ENCODE peak calls at places on chromosomes 16 and 17, in five cellular contexts. One of them, this sample, is unnamed.
A peak's percentile ranks its signal among the peaks of the same experiment; 100 is the strongest.

GRCh38 chr16:86508028-86508946 is 2.0 kb upstream of the FOXF1 start:
- DNase-seq in PC-3: no peak
- DNase-seq in NCI-H146: no peak
- DNase-seq in HCT116: no peak
- DNase-seq in stimulated activated CD4-positive, alpha-beta T cell treated with anti-CD3 and anti-CD28 coated beads, Interleukin-15, amount 100 ng/mL, for 24 hours: no peak
- DNase-seq in this sample: no peak

GRCh38 chr16:15993128-15993527 is 43.7 kb downstream of the ABCC1 start:
- DNase-seq in PC-3: no peak
- DNase-seq in NCI-H146: no peak
- DNase-seq in stimulated activated CD4-positive, alpha-beta T cell treated with anti-CD3 and anti-CD28 coated beads, Interleukin-15, amount 100 ng/mL, for 24 hours: no peak
- DNase-seq in HCT116: no peak
- DNase-seq in this sample: no peak

GRCh38 chr16:57829969-57830360 is 27.7 kb upstream of the KIFC3 start:
- DNase-seq in stimulated activated CD4-positive, alpha-beta T cell treated with anti-CD3 and anti-CD28 coated beads, Interleukin-15, amount 100 ng/mL, for 24 hours: no peak
- DNase-seq in NCI-H146: no peak
- DNase-seq in PC-3: no peak
- DNase-seq in HCT116: no peak
- DNase-seq in this sample: no peak

GRCh38 chr17:50053654-50053960 is 2.3 kb upstream of the ITGA3 start:
- DNase-seq in HCT116: no peak
- DNase-seq in PC-3: no peak
- DNase-seq in stimulated activated CD4-positive, alpha-beta T cell treated with anti-CD3 and anti-CD28 coated beads, Interleukin-15, amount 100 ng/mL, for 24 hours: no peak
- DNase-seq in NCI-H146: no peak
- DNase-seq in this sample: no peak

GRCh38 chr17:55601874-55602364 is 90.7 kb upstream of the SMIM36 start:
- DNase-seq in NCI-H146: no peak
- DNase-seq in stimulated activated CD4-positive, alpha-beta T cell treated with anti-CD3 and anti-CD28 coated beads, Interleukin-15, amount 100 ng/mL, for 24 hours: peak; percentile 17
- DNase-seq in HCT116: peak; percentile 41
- DNase-seq in PC-3: peak; percentile 77
- DNase-seq in this sample: no peak

GRCh38 chr16:85301171-85301690 is 189.0 kb upstream of the CIBAR2 start:
- DNase-seq in PC-3: no peak
- DNase-seq in stimulated activated CD4-positive, alpha-beta T cell treated with anti-CD3 and anti-CD28 coated beads, Interleukin-15, amount 100 ng/mL, for 24 hours: no peak
- DNase-seq in NCI-H146: no peak
- DNase-seq in HCT116: no peak
- DNase-seq in this sample: no peak

GRCh38 chr17:40566027-40566426 is 755 bp upstream of the CCR7 start:
- DNase-seq in stimulated activated CD4-positive, alpha-beta T cell treated with anti-CD3 and anti-CD28 coated beads, Interleukin-15, amount 100 ng/mL, for 24 hours: no peak
- DNase-seq in HCT116: no peak
- DNase-seq in NCI-H146: no peak
- DNase-seq in PC-3: no peak
- DNase-seq in this sample: no peak

GRCh38 chr17:70172921-70173320 is 3.6 kb downstream of the KCNJ2 start:
- DNase-seq in HCT116: no peak
- DNase-seq in PC-3: peak; percentile 25
- DNase-seq in NCI-H146: no peak
- DNase-seq in stimulated activated CD4-positive, alpha-beta T cell treated with anti-CD3 and anti-CD28 coated beads, Interleukin-15, amount 100 ng/mL, for 24 hours: no peak
- DNase-seq in this sample: no peak

GRCh38 chr16:70252355-70252988 is 732 bp upstream of the EXOSC6 start:
- DNase-seq in stimulated activated CD4-positive, alpha-beta T cell treated with anti-CD3 and anti-CD28 coated beads, Interleukin-15, amount 100 ng/mL, for 24 hours: peak; percentile 39
- DNase-seq in HCT116: no peak
- DNase-seq in NCI-H146: no peak
- DNase-seq in PC-3: no peak
- DNase-seq in this sample: peak; percentile 62

GRCh38 chr17:64015447-64015846 is 5.0 kb downstream of the ICAM2 start:
- DNase-seq in HCT116: no peak
- DNase-seq in NCI-H146: no peak
- DNase-seq in PC-3: no peak
- DNase-seq in stimulated activated CD4-positive, alpha-beta T cell treated with anti-CD3 and anti-CD28 coated beads, Interleukin-15, amount 100 ng/mL, for 24 hours: no peak
- DNase-seq in this sample: no peak

GRCh38 chr16:1095450-1096163 is 437 bp downstream of the C1QTNF8 start:
- DNase-seq in HCT116: no peak
- DNase-seq in stimulated activated CD4-positive, alpha-beta T cell treated with anti-CD3 and anti-CD28 coated beads, Interleukin-15, amount 100 ng/mL, for 24 hours: no peak
- DNase-seq in PC-3: no peak
- DNase-seq in NCI-H146: no peak
- DNase-seq in this sample: no peak

GRCh38 chr17:21001111-21001812 is 41.5 kb downstream of the USP22 start:
- DNase-seq in HCT116: no peak
- DNase-seq in PC-3: no peak
- DNase-seq in NCI-H146: no peak
- DNase-seq in stimulated activated CD4-positive, alpha-beta T cell treated with anti-CD3 and anti-CD28 coated beads, Interleukin-15, amount 100 ng/mL, for 24 hours: no peak
- DNase-seq in this sample: no peak

GRCh38 chr17:42118545-42118944 is 2.6 kb downstream of the KAT2A start:
- DNase-seq in stimulated activated CD4-positive, alpha-beta T cell treated with anti-CD3 and anti-CD28 coated beads, Interleukin-15, amount 100 ng/mL, for 24 hours: peak; percentile 60
- DNase-seq in HCT116: peak; percentile 13
- DNase-seq in PC-3: no peak
- DNase-seq in NCI-H146: peak; percentile 19
- DNase-seq in this sample: no peak

GRCh38 chr17:58189436-58190146 is 2.9 kb upstream of the EPX start:
- DNase-seq in HCT116: peak; percentile 47
- DNase-seq in PC-3: peak; percentile 98
- DNase-seq in NCI-H146: no peak
- DNase-seq in stimulated activated CD4-positive, alpha-beta T cell treated with anti-CD3 and anti-CD28 coated beads, Interleukin-15, amount 100 ng/mL, for 24 hours: no peak
- DNase-seq in this sample: peak; percentile 76

GRCh38 chr16:87308826-87309225 is 8.4 kb downstream of the C16orf95 start:
- DNase-seq in NCI-H146: no peak
- DNase-seq in PC-3: no peak
- DNase-seq in stimulated activated CD4-positive, alpha-beta T cell treated with anti-CD3 and anti-CD28 coated beads, Interleukin-15, amount 100 ng/mL, for 24 hours: no peak
- DNase-seq in HCT116: no peak
- DNase-seq in this sample: no peak

GRCh38 chr17:45782889-45783592 is 1.1 kb upstream of the CRHR1 start:
- DNase-seq in HCT116: no peak
- DNase-seq in PC-3: no peak
- DNase-seq in stimulated activated CD4-positive, alpha-beta T cell treated with anti-CD3 and anti-CD28 coated beads, Interleukin-15, amount 100 ng/mL, for 24 hours: peak; percentile 69
- DNase-seq in NCI-H146: peak; percentile 28
- DNase-seq in this sample: peak; percentile 26

GRCh38 chr17:12242390-12242954 is 221.8 kb downstream of the MAP2K4 start:
- DNase-seq in stimulated activated CD4-positive, alpha-beta T cell treated with anti-CD3 and anti-CD28 coated beads, Interleukin-15, amount 100 ng/mL, for 24 hours: no peak
- DNase-seq in NCI-H146: no peak
- DNase-seq in HCT116: no peak
- DNase-seq in PC-3: no peak
- DNase-seq in this sample: no peak

This sample was measured in right cardiac atrium.